ENCODE peak calls at places on chromosomes 13 and 19, in seven cellular contexts. F is Peyer's patch, O is HepG2, R is breast epithelium, J is tibial artery, T is colonic mucosa, M is left lung. S is an unnamed sample. For H3K9me3, the result is how much of the 10 kb centered on the place peaks cover.

GRCh38 chr13:32448224-32448623 is 20.3 kb upstream of the N4BP2L1 start:
- DNase-seq in F (no peak), O (no peak), R (no peak), J (no peak), T (no peak), M (no peak), S (no peak)

GRCh38 chr13:99982021-99982740 is 597 bp downstream of the ZIC2 start:
- DNase-seq in F (no peak), O (no peak), R (no peak), J (no peak), T (no peak), M (peak), S (peak)

GRCh38 chr19:15769586-15769985 is 17.9 kb upstream of the OR10H5 start:
- DNase-seq in F (no peak), O (no peak), R (no peak), J (no peak), T (no peak), M (no peak), S (no peak)

GRCh38 chr13:113995051-113995601 is 21.2 kb upstream of the C13orf46 start:
- DNase-seq in F (no peak), O (no peak), R (no peak), J (peak), T (no peak), M (peak), S (peak)

GRCh38 chr13:99150575-99151370 is 49.9 kb upstream of the UBAC2 start:
- DNase-seq in F (no peak), O (no peak), R (no peak), J (no peak), T (no peak), M (no peak), S (no peak)

GRCh38 chr13:65592757-65593156 is 1637.4 kb downstream of the PCDH9 start:
- DNase-seq in F (no peak), O (no peak), R (no peak), J (no peak), T (no peak), M (no peak), S (no peak)

GRCh38 chr13:87444135-87444534 is 227.0 kb upstream of the SLITRK5 start:
- DNase-seq in F (no peak), O (no peak), R (no peak), J (no peak), T (no peak), M (no peak), S (no peak)

GRCh38 chr13:50699874-50700663 is 143.4 kb downstream of the DLEU7 start:
- DNase-seq in F (no peak), O (no peak), R (no peak), J (no peak), T (no peak), M (no peak), S (no peak)

GRCh38 chr13:99231726-99232125 is 26.5 kb downstream of the GPR18 start:
- DNase-seq in F (no peak), O (no peak), R (no peak), J (no peak), T (no peak), M (no peak), S (no peak)

GRCh38 chr13:20525601-20526544 is at the start of gene CRYL1:
- DNase-seq in F (peak), O (peak), R (peak), J (peak), T (peak), M (peak), S (peak)

GRCh38 chr13:28638756-28639155 is 20.2 kb upstream of the POMP start:
- DNase-seq in F (no peak), O (no peak), R (no peak), J (no peak), T (no peak), M (no peak), S (no peak)

GRCh38 chr19:6736169-6736916 is 1.0 kb downstream of the GPR108 start:
- DNase-seq in F (peak), O (peak), R (peak), J (peak), T (peak), M (peak), S (peak)

GRCh38 chr13:48749699-48750473 is 96.2 kb downstream of the CYSLTR2 start:
- DNase-seq in F (peak), O (peak), R (no peak), J (peak), T (peak), M (peak), S (peak)

GRCh38 chr13:33186851-33187250 is 98.7 kb downstream of the STARD13 start:
- DNase-seq in F (no peak), O (no peak), R (no peak), J (no peak), T (no peak), M (no peak), S (no peak)

GRCh38 chr13:39602614-39603366 is at the start of gene LHFPL6:
- DNase-seq in F (peak), O (peak), R (peak), J (peak), T (peak), M (peak), S (peak)

GRCh38 chr19:17117250-17117789 is 41.7 kb downstream of the MYO9B start:
- DNase-seq in F (no peak), O (no peak), R (no peak), J (no peak), T (no peak), M (no peak), S (no peak)

GRCh38 chr13:64551755-64552154 is 2678.4 kb downstream of the PCDH9 start:
- DNase-seq in F (no peak), O (no peak), R (no peak), J (no peak), T (no peak), M (no peak), S (no peak)

GRCh38 chr19:50695251-50696064 is 24.1 kb downstream of the SHANK1 start:
- DNase-seq in F (no peak), O (no peak), R (no peak), J (no peak), T (no peak), M (no peak), S (no peak)

GRCh38 chr19:32373614-32374295 is 28.3 kb downstream of the ZNF507 start:
- DNase-seq in F (no peak), O (peak), R (peak), J (no peak), T (peak), M (no peak), S (no peak)

GRCh38 chr19:18264956-18265610 is 9.2 kb downstream of the IQCN start:
- DNase-seq in F (no peak), O (no peak), R (no peak), J (no peak), T (no peak), M (no peak), S (no peak)

GRCh38 chr19:35476149-35476548 is 14.1 kb downstream of the KRTDAP start:
- DNase-seq in F (no peak), O (no peak), R (no peak), J (no peak), T (no peak), M (no peak), S (no peak)

GRCh38 chr13:30429721-30430694 is 7.7 kb downstream of the UBE2L5 start:
- DNase-seq in F (no peak), O (no peak), R (no peak), J (no peak), T (no peak), M (no peak), S (no peak)
- H3K4me3 ChIP-seq in F (no peak), O (no peak), R (no peak), J (no peak), T (no peak), M (no peak), S (no peak)

GRCh38 chr13:31198524-31198923 is 1.3 kb upstream of the B3GLCT start:
- DNase-seq in F (no peak), O (no peak), R (no peak), J (no peak), T (no peak), M (no peak), S (no peak)

GRCh38 chr13:31199849-31200635 is at the start of gene B3GLCT:
- DNase-seq in F (peak), O (peak), R (peak), J (peak), T (peak), M (peak), S (peak)

GRCh38 chr13:31199527-31199848 is 287 bp upstream of the B3GLCT start:
- DNase-seq in F (no peak), O (no peak), R (no peak), J (no peak), T (no peak), M (no peak), S (no peak)

GRCh38 chr13:31201341-31202024 is 1.7 kb downstream of the B3GLCT start:
- DNase-seq in F (no peak), O (no peak), R (no peak), J (peak), T (no peak), M (no peak), S (no peak)

DNA sequence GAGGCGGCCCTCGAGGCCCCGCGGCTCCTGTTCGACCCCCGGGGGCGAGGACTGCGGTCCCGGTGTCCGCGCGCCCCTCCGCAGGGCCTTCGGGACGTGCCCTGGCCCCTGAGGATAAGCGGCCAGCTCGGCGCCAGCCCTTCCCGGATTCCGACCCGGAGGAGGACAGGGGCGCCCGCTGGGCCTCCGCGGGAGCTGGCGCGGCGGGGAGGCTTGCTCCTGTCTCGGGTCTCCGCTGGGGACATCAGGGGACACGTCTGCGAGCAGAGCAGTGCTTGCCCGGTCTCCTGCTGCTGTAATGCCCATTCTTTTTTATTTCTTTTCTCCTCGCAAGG is 828 bp downstream of the B3GLCT start:
- DNase-seq in F (peak), O (peak), R (no peak), J (peak), T (peak), M (peak), S (peak)
- H3K9me3 ChIP-seq in F (under half), O (under half), R (under half), J (under half), T (under half), M (under half), S (under half)

GRCh38 chr13:41271456-41272285 is 8.3 kb upstream of the MTRF1 start:
- DNase-seq in F (no peak), O (no peak), R (no peak), J (no peak), T (no peak), M (no peak), S (no peak)
- H3K27ac ChIP-seq in F (no peak), O (peak), R (no peak), J (no peak), T (no peak), M (no peak), S (no peak)

DNA sequence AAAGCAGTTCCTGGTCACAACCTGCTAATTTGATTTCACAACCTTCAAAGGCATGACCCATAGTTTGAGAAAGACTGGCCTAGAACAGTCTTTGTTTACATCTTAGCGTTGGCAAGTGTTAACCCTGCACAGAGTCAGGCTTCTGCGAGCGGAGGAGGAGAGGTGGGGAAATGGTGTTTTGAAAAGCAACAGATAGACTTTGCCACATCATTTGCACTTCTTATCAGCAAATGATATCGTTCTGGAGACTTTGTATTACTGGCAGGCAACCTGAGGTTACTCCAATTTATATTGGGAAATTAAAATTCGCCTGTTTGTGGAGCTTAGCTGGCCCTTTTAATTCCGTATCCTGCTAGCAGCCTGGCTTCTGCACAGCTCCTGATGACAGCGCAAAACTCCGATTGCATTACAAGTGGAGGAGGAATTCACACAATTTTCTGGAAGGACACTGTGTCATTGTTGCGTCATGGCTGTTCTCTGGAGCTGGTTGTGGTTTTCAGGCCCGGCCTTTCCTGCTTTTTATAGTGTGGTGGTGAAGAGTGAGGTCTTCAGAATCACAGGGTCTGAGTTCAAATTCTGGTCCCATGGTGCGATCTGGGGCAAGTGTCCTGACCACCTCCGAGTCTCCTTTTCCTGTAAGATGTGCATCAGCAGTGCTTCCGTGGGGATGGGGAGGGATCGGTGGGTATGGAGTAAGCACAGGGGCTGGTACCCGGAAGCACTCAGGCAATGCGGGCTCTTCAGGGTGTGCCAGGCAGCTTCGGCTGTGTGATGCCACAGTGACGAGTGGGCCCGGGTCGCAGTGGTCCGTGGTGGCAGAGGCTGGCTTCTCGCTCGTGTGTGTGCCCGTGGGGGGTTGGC is 49.1 kb upstream of the EHD2 start:
- DNase-seq in F (peak), O (peak), R (peak), J (peak), T (peak), M (no peak), S (peak)
- H3K4me3 ChIP-seq in F (no peak), O (no peak), R (peak), J (no peak), T (no peak), M (no peak), S (no peak)

DNA sequence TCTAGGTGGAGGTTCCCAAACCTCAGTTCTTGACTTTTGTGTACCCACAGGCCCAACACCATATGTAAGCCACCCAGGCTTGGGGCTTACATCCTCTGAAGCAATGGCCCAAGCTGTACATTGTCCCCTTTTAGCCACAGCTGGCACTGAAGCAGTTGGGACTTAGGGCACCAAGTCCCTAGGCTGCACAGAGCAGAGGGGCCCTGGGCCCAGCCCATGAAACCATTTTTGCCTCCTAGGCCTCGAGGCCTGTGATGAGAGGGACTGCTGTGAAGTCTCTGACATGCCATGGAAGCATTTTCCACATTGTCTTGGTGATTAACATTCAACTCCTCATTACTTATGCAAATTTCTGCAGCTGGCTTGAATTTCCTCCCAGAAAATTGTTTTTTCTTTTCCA is 30.2 kb downstream of the ING1 start:
- DNase-seq in F (no peak), O (no peak), R (no peak), J (no peak), T (no peak), M (no peak), S (no peak)
- H3K9me3 ChIP-seq in F (under half), O (under half), R (under half), J (under half), T (under half), M (under half), S (under half)

GRCh38 chr19:28619842-28620429 is 593.0 kb downstream of the UQCRFS1 start:
- DNase-seq in F (no peak), O (no peak), R (no peak), J (no peak), T (no peak), M (no peak), S (no peak)
- H3K27ac ChIP-seq in F (no peak), O (no peak), R (no peak), J (no peak), T (no peak), M (no peak), S (no peak)